ENCODE peak calls at places on chromosomes 1 and 21, in nine cellular contexts. V is iPS-NIHi11; W is GM12892; S is endothelial cell; D is cardiac muscle cell; Z is T-helper 2 cell; I is BJ; L is effector memory CD4-positive, alpha-beta T cell; P is GM13976. O is an unnamed sample.

GRCh38 chr21:46323227-46323709 is 402 bp downstream of the C21orf58 start:
- DNase-seq in D (no peak), I (no peak), V (no peak), P (no peak), L (no peak), W (no peak), Z (no peak), S (peak), O (no peak)

GRCh38 chr1:233440952-233441401 is 113.5 kb downstream of the MAP3K21 start:
- DNase-seq in P (peak), S (peak), D (peak), V (peak), I (no peak), Z (no peak), W (no peak), L (no peak), O (peak)

GRCh38 chr1:206782448-206782847 is 10.2 kb upstream of the IL10 start:
- DNase-seq in V (no peak), I (no peak), W (peak), Z (no peak), L (no peak), D (no peak), P (peak), S (no peak), O (no peak)

GRCh38 chr1:2274231-2274967 is 46.3 kb downstream of the SKI start:
- DNase-seq in D (no peak), Z (no peak), P (no peak), L (no peak), W (no peak), S (no peak), V (no peak), I (no peak), O (no peak)

GRCh38 chr1:155012052-155012546 is 9.5 kb downstream of the ZBTB7B start:
- DNase-seq in V (peak), W (no peak), Z (no peak), P (no peak), I (no peak), L (no peak), D (peak), S (no peak), O (peak)

GRCh38 chr1:75954594-75954993 is 22.4 kb upstream of the ASB17 start:
- DNase-seq in L (no peak), V (no peak), I (no peak), W (no peak), D (peak), Z (no peak), P (no peak), S (no peak), O (no peak)

GRCh38 chr21:32562426-32562825 is 22.9 kb downstream of the TCP10L start:
- DNase-seq in P (no peak), W (no peak), V (no peak), I (peak), Z (no peak), D (peak), L (no peak), S (peak), O (no peak)

GRCh38 chr1:206422525-206422924 is 47.8 kb upstream of the IKBKE start:
- DNase-seq in V (no peak), I (no peak), Z (no peak), P (no peak), W (no peak), L (no peak), S (no peak), D (no peak), O (no peak)